ENCODE peak calls at places on chromosomes 2 and 18, in eight cellular contexts. S is NCI-H1092 treated with DMSO at 0.1 percent for 48 hours; H is ascending aorta; M is psoas muscle; B is caudate nucleus; E is BJ; K is astrocyte of the spinal cord; W is stimulated activated CD4-positive, alpha-beta T cell treated with anti-CD3 and anti-CD28 coated beads, Interleukin-1b, Interleukin-23, amount 100 ng/mL, for 24 hours. J is an unnamed sample.

GRCh38 chr2:128272586-128273468 is 45.8 kb downstream of the HS6ST1 start:
- DNase-seq in E (no peak), K (no peak), S (no peak), B (no peak), M (no peak), H (peak), W (no peak), J (peak)

GRCh38 chr2:203328735-203329549 is 748 bp downstream of the ABI2 start:
- DNase-seq in S (peak), W (peak), M (peak), K (peak), E (no peak), B (peak), H (no peak), J (peak)

GRCh38 chr2:100857915-100858314 is 38.0 kb downstream of the NPAS2 start:
- DNase-seq in S (no peak), E (peak), H (no peak), B (no peak), K (peak), W (no peak), M (no peak), J (no peak)

GRCh38 chr2:122643725-122644329 is 888.4 kb downstream of the TSN start:
- DNase-seq in E (peak), M (no peak), B (no peak), W (no peak), S (peak), H (no peak), K (peak), J (peak)

GRCh38 chr2:54240515-54241219 is 15.4 kb downstream of the TSPYL6 start:
- DNase-seq in S (no peak), B (no peak), K (peak), E (no peak), W (no peak), M (peak), H (no peak), J (no peak)

GRCh38 chr2:66561645-66562336 is 126.9 kb downstream of the MEIS1 start:
- DNase-seq in K (no peak), B (no peak), H (no peak), S (no peak), E (no peak), W (no peak), M (no peak), J (no peak)

GRCh38 chr2:78992807-78993517 is 32.5 kb upstream of the REG3G start:
- DNase-seq in K (no peak), E (no peak), W (no peak), H (no peak), B (peak), S (peak), M (no peak), J (peak)

GRCh38 chr2:239366740-239367139 is 34.1 kb downstream of the HDAC4 start:
- DNase-seq in W (no peak), B (no peak), M (no peak), S (no peak), E (no peak), H (no peak), K (no peak), J (no peak)

GRCh38 chr2:36713300-36713699 is 16.8 kb downstream of the VIT start:
- DNase-seq in K (no peak), S (no peak), E (no peak), B (no peak), M (no peak), W (no peak), H (no peak), J (no peak)

GRCh38 chr2:31440764-31441163 is 26.2 kb upstream of the XDH start:
- DNase-seq in H (no peak), W (no peak), S (no peak), K (peak), B (no peak), M (no peak), E (peak), J (no peak)

GRCh38 chr2:136057023-136057801 is 60.7 kb downstream of the CXCR4 start:
- DNase-seq in S (no peak), M (no peak), H (no peak), E (no peak), K (no peak), B (no peak), W (peak), J (no peak)

GRCh38 chr2:135821190-135821589 is 15.8 kb downstream of the LCT start:
- DNase-seq in M (no peak), W (no peak), K (no peak), S (no peak), B (no peak), E (no peak), H (no peak), J (no peak)

GRCh38 chr18:33603434-33603833 is 25.4 kb downstream of the ASXL3 start:
- DNase-seq in B (no peak), S (no peak), H (no peak), W (no peak), E (no peak), K (no peak), M (no peak), J (no peak)

GRCh38 chr2:48278590-48278989 is 251.4 kb upstream of the STON1 start:
- DNase-seq in K (no peak), E (no peak), B (no peak), M (no peak), H (no peak), S (no peak), W (no peak), J (no peak)

GRCh38 chr2:148751907-148752306 is 107.4 kb downstream of the EPC2 start:
- DNase-seq in K (no peak), B (no peak), M (no peak), W (no peak), E (no peak), H (no peak), S (no peak), J (no peak)

GRCh38 chr2:203623616-203624015 is 82.8 kb upstream of the CD28 start:
- DNase-seq in M (no peak), W (no peak), S (no peak), B (peak), H (no peak), E (no peak), K (peak), J (no peak)

GRCh38 chr2:240569523-240569997 is 1.3 kb downstream of the RNPEPL1 start:
- DNase-seq in S (no peak), K (no peak), W (no peak), H (peak), E (no peak), M (no peak), B (no peak), J (no peak)

GRCh38 chr18:51867767-51868166 is 472.2 kb upstream of the DCC start:
- DNase-seq in H (no peak), M (no peak), B (no peak), K (peak), E (no peak), W (no peak), S (no peak), J (no peak)

GRCh38 chr18:46570134-46570533 is 86.9 kb downstream of the LOXHD1 start:
- DNase-seq in S (no peak), M (no peak), K (no peak), B (no peak), W (no peak), H (no peak), E (no peak), J (no peak)

GRCh38 chr18:31746396-31746795 is 14.3 kb downstream of the SLC25A52 start:
- DNase-seq in W (no peak), S (no peak), M (no peak), B (no peak), K (no peak), E (no peak), H (no peak), J (no peak)

GRCh38 chr2:172437419-172438063 is 10.2 kb downstream of the ITGA6 start:
- DNase-seq in B (no peak), M (no peak), H (no peak), K (no peak), W (peak), S (no peak), E (no peak), J (no peak)

GRCh38 chr18:72667932-72668331 is 123.8 kb upstream of the CBLN2 start:
- DNase-seq in W (no peak), K (no peak), H (no peak), E (no peak), S (no peak), M (no peak), B (no peak), J (no peak)

GRCh38 chr18:36835927-36836326 is 7.0 kb downstream of the KIAA1328 start:
- DNase-seq in K (no peak), H (no peak), W (no peak), M (no peak), E (no peak), S (no peak), B (no peak), J (no peak)

GRCh38 chr2:85564144-85564563 is 2.9 kb upstream of the GGCX start:
- DNase-seq in M (no peak), B (no peak), S (no peak), W (no peak), E (no peak), H (no peak), K (no peak), J (no peak)

GRCh38 chr2:46180189-46180588 is 117.0 kb upstream of the EPAS1 start:
- DNase-seq in E (no peak), W (no peak), H (no peak), M (no peak), B (no peak), K (no peak), S (no peak), J (no peak)

GRCh38 chr2:215693269-215693998 is 257.6 kb upstream of the FN1 start:
- DNase-seq in M (no peak), B (no peak), W (no peak), S (no peak), E (peak), K (peak), H (no peak), J (no peak)

GRCh38 chr18:48073231-48073930 is 142.9 kb upstream of the SMAD2 start:
- DNase-seq in B (no peak), S (no peak), M (peak), W (no peak), H (no peak), E (no peak), K (no peak), J (no peak)